ENCODE peak calls at places on chromosome 18, in seven cellular contexts. One of them, this sample, is unnamed.

GRCh38 chr18:31596081-31596872 is 4.6 kb downstream of the TTR start:
- DNase-seq in endothelial cell of umbilical vein: no peak
- DNase-seq in A549: peak; percentile 5
- DNase-seq in sigmoid colon: no peak
- DNase-seq in HCT116: no peak
- DNase-seq in uterus: no peak
- DNase-seq in stomach: no peak
- DNase-seq in this sample: no peak

GRCh38 chr18:50079571-50080295 is 115.2 kb downstream of the MYO5B start:
- DNase-seq in endothelial cell of umbilical vein: no peak
- DNase-seq in HCT116: no peak
- DNase-seq in uterus: no peak
- DNase-seq in A549: no peak
- DNase-seq in sigmoid colon: peak; percentile 66
- DNase-seq in stomach: peak; percentile 39
- DNase-seq in this sample: no peak

GRCh38 chr18:62281684-62282083 is 43.4 kb upstream of the TNFRSF11A start:
- DNase-seq in HCT116: no peak
- DNase-seq in uterus: no peak
- DNase-seq in A549: no peak
- DNase-seq in endothelial cell of umbilical vein: peak; percentile 83
- DNase-seq in stomach: no peak
- DNase-seq in sigmoid colon: no peak
- DNase-seq in this sample: no peak

GRCh38 chr18:22020127-22020866 is 149.1 kb upstream of the GATA6 start:
- DNase-seq in sigmoid colon: no peak
- DNase-seq in stomach: peak; percentile 51
- DNase-seq in uterus: no peak
- DNase-seq in HCT116: no peak
- DNase-seq in A549: no peak
- DNase-seq in endothelial cell of umbilical vein: no peak
- DNase-seq in this sample: no peak

GRCh38 chr18:23618862-23619387 is 32.6 kb upstream of the NPC1 start:
- DNase-seq in uterus: no peak
- DNase-seq in sigmoid colon: peak; percentile 65
- DNase-seq in HCT116: no peak
- DNase-seq in A549: peak; percentile 55
- DNase-seq in endothelial cell of umbilical vein: no peak
- DNase-seq in stomach: no peak
- DNase-seq in this sample: no peak

GRCh38 chr18:32380559-32380958 is 90.1 kb downstream of the GAREM1 start:
- DNase-seq in A549: no peak
- DNase-seq in stomach: no peak
- DNase-seq in HCT116: no peak
- DNase-seq in endothelial cell of umbilical vein: no peak
- DNase-seq in sigmoid colon: no peak
- DNase-seq in uterus: no peak
- DNase-seq in this sample: no peak

GRCh38 chr18:76177160-76177559 is 317.9 kb downstream of the ZNF516 start:
- DNase-seq in A549: no peak
- DNase-seq in sigmoid colon: no peak
- DNase-seq in stomach: no peak
- DNase-seq in endothelial cell of umbilical vein: no peak
- DNase-seq in uterus: no peak
- DNase-seq in HCT116: no peak
- DNase-seq in this sample: no peak

GRCh38 chr18:23990474-23991410 is 23.8 kb upstream of the TTC39C start:
- DNase-seq in sigmoid colon: no peak
- DNase-seq in HCT116: no peak
- DNase-seq in stomach: no peak
- DNase-seq in endothelial cell of umbilical vein: no peak
- DNase-seq in uterus: no peak
- DNase-seq in A549: no peak
- DNase-seq in this sample: no peak

GRCh38 chr18:12886498-12887126 is 2.6 kb upstream of the PTPN2 start:
- DNase-seq in HCT116: no peak
- DNase-seq in sigmoid colon: no peak
- DNase-seq in stomach: no peak
- DNase-seq in uterus: no peak
- DNase-seq in A549: peak; percentile 56
- DNase-seq in endothelial cell of umbilical vein: no peak
- DNase-seq in this sample: no peak

GRCh38 chr18:41378628-41379027 is 576.4 kb upstream of the PIK3C3 start:
- DNase-seq in HCT116: no peak
- DNase-seq in endothelial cell of umbilical vein: peak; percentile 50
- DNase-seq in A549: peak; percentile 2
- DNase-seq in sigmoid colon: no peak
- DNase-seq in uterus: no peak
- DNase-seq in stomach: no peak
- DNase-seq in this sample: no peak
- TF ChIP-seq CTCF in HCT116: no peak
- TF ChIP-seq CTCF in endothelial cell of umbilical vein: no peak
- TF ChIP-seq CTCF in A549: no peak
- TF ChIP-seq CTCF in sigmoid colon: no peak
- TF ChIP-seq CTCF in uterus: no peak
- TF ChIP-seq CTCF in stomach: no peak
- TF ChIP-seq CTCF in this sample: no peak

GRCh38 chr18:9915291-9916066 is 1.7 kb downstream of the VAPA start:
- DNase-seq in HCT116: no peak
- DNase-seq in uterus: no peak
- DNase-seq in stomach: no peak
- DNase-seq in A549: no peak
- DNase-seq in endothelial cell of umbilical vein: no peak
- DNase-seq in sigmoid colon: no peak
- DNase-seq in this sample: no peak

GRCh38 chr18:9916814-9917213 is 3.0 kb downstream of the VAPA start:
- DNase-seq in endothelial cell of umbilical vein: no peak
- DNase-seq in HCT116: no peak
- DNase-seq in uterus: no peak
- DNase-seq in A549: no peak
- DNase-seq in stomach: no peak
- DNase-seq in sigmoid colon: no peak
- DNase-seq in this sample: no peak

GRCh38 chr18:9916067-9916684 is 2.4 kb downstream of the VAPA start:
- DNase-seq in sigmoid colon: no peak
- DNase-seq in uterus: no peak
- DNase-seq in endothelial cell of umbilical vein: peak; percentile 82
- DNase-seq in HCT116: no peak
- DNase-seq in stomach: no peak
- DNase-seq in A549: no peak
- DNase-seq in this sample: no peak

GRCh38 chr18:9919564-9920232 is 5.9 kb downstream of the VAPA start:
- DNase-seq in uterus: no peak
- DNase-seq in endothelial cell of umbilical vein: no peak
- DNase-seq in stomach: no peak
- DNase-seq in HCT116: no peak
- DNase-seq in A549: no peak
- DNase-seq in sigmoid colon: no peak
- DNase-seq in this sample: no peak

DNA sequence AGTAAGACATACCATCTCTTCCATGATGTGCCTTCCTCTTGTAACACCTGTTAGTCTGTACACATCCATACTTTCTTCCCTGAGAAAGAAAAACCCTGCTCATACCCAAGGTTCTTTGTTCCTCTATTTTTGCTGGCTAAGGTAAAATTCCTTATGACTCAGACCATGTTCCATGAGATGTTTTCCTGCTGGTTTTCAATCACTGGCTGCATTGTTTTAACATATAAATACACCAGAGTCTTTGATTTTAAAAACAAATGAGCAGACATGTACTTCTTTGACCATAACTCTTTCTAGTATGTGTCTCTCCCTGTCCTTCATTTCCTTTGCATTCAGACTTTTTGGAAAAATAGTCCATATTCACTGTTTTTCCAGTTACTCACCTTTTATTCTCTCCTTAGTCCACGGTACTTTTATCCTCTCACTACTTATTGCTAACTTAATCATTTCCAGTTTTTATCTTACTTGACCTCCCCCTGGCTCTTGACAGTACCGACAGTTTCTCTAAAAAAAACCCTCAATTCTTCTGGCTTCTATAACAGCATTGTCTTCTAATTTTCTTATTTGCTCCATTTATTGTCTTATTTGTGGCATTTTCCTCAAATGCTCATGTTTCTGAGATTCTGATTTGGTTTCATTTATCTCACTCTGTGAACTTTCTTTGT is 4.3 kb downstream of the VAPA start:
- DNase-seq in endothelial cell of umbilical vein: peak; percentile 92
- DNase-seq in HCT116: no peak
- DNase-seq in stomach: no peak
- DNase-seq in A549: no peak
- DNase-seq in sigmoid colon: no peak
- DNase-seq in uterus: no peak
- DNase-seq in this sample: no peak
- H3K4me3 ChIP-seq in endothelial cell of umbilical vein: no peak overlapping the region
- H3K4me3 ChIP-seq in HCT116: no peak overlapping the region
- H3K4me3 ChIP-seq in stomach: no peak overlapping the region
- H3K4me3 ChIP-seq in A549: no peak overlapping the region
- H3K4me3 ChIP-seq in sigmoid colon: peak overlapping the region; percentile 0
- H3K4me3 ChIP-seq in uterus: no peak overlapping the region
- H3K4me3 ChIP-seq in this sample: no peak overlapping the region

GRCh38 chr18:2906522-2907458 is 60.0 kb downstream of the EMILIN2 start:
- DNase-seq in HCT116: no peak
- DNase-seq in sigmoid colon: no peak
- DNase-seq in stomach: no peak
- DNase-seq in endothelial cell of umbilical vein: peak; percentile 24
- DNase-seq in uterus: peak; percentile 59
- DNase-seq in A549: peak; percentile 16
- DNase-seq in this sample: peak; percentile 86
- TF ChIP-seq POLR2A in HCT116: peak; percentile 49
- TF ChIP-seq POLR2A in sigmoid colon: no peak
- TF ChIP-seq POLR2A in stomach: no peak
- TF ChIP-seq POLR2A in endothelial cell of umbilical vein: no peak
- TF ChIP-seq POLR2A in uterus: no peak
- TF ChIP-seq POLR2A in A549: peak; percentile 21
- TF ChIP-seq POLR2A in this sample: no peak

GRCh38 chr18:46815661-46816060 is 58.8 kb upstream of the ST8SIA5 start:
- DNase-seq in uterus: no peak
- DNase-seq in A549: no peak
- DNase-seq in HCT116: no peak
- DNase-seq in stomach: no peak
- DNase-seq in endothelial cell of umbilical vein: no peak
- DNase-seq in sigmoid colon: no peak
- DNase-seq in this sample: no peak
- TF ChIP-seq CTCF in uterus: no peak
- TF ChIP-seq CTCF in A549: no peak
- TF ChIP-seq CTCF in HCT116: no peak
- TF ChIP-seq CTCF in stomach: no peak
- TF ChIP-seq CTCF in endothelial cell of umbilical vein: no peak
- TF ChIP-seq CTCF in sigmoid colon: no peak
- TF ChIP-seq CTCF in this sample: no peak